ENCODE peak calls at places on chromosome 13, in five cellular contexts. One of them, this sample, is unnamed.

GRCh38 chr13:106186366-106187030 is 349.0 kb downstream of the EFNB2 start:
- DNase-seq in type B pancreatic cell: no peak
- DNase-seq in CD8-positive, alpha-beta T cell: no peak
- DNase-seq in fibroblast of the aortic adventitia: peak; percentile 14
- DNase-seq in AG04450: no peak
- DNase-seq in this sample: no peak

GRCh38 chr13:99614465-99614885 is 113.2 kb downstream of the TM9SF2 start:
- DNase-seq in type B pancreatic cell: no peak
- DNase-seq in CD8-positive, alpha-beta T cell: peak; percentile 22
- DNase-seq in fibroblast of the aortic adventitia: peak; percentile 5
- DNase-seq in AG04450: no peak
- DNase-seq in this sample: peak; percentile 63

GRCh38 chr13:73230714-73231113 is 171.9 kb downstream of the KLF5 start:
- DNase-seq in type B pancreatic cell: no peak
- DNase-seq in CD8-positive, alpha-beta T cell: no peak
- DNase-seq in fibroblast of the aortic adventitia: no peak
- DNase-seq in AG04450: no peak
- DNase-seq in this sample: no peak

GRCh38 chr13:113243847-113244246 is 34.4 kb downstream of the CUL4A start:
- DNase-seq in type B pancreatic cell: no peak
- DNase-seq in CD8-positive, alpha-beta T cell: no peak
- DNase-seq in fibroblast of the aortic adventitia: no peak
- DNase-seq in AG04450: no peak
- DNase-seq in this sample: no peak

GRCh38 chr13:51935326-51936171 is 73.8 kb downstream of the CCDC70 start:
- DNase-seq in type B pancreatic cell: no peak
- DNase-seq in CD8-positive, alpha-beta T cell: no peak
- DNase-seq in fibroblast of the aortic adventitia: no peak
- DNase-seq in AG04450: no peak
- DNase-seq in this sample: no peak

GRCh38 chr13:76293751-76294150 is 592.5 kb downstream of the KCTD12 start:
- DNase-seq in type B pancreatic cell: no peak
- DNase-seq in CD8-positive, alpha-beta T cell: no peak
- DNase-seq in fibroblast of the aortic adventitia: peak; percentile 48
- DNase-seq in AG04450: no peak
- DNase-seq in this sample: no peak

GRCh38 chr13:52447354-52447753 is 3.1 kb downstream of the VPS36 start:
- DNase-seq in type B pancreatic cell: no peak
- DNase-seq in CD8-positive, alpha-beta T cell: no peak
- DNase-seq in fibroblast of the aortic adventitia: no peak
- DNase-seq in AG04450: no peak
- DNase-seq in this sample: no peak

GRCh38 chr13:58160980-58161379 is 529.4 kb downstream of the PCDH17 start:
- DNase-seq in type B pancreatic cell: no peak
- DNase-seq in CD8-positive, alpha-beta T cell: no peak
- DNase-seq in fibroblast of the aortic adventitia: no peak
- DNase-seq in AG04450: no peak
- DNase-seq in this sample: no peak

GRCh38 chr13:112452380-112453206 is 76.4 kb downstream of the SPACA7 start:
- DNase-seq in type B pancreatic cell: no peak
- DNase-seq in CD8-positive, alpha-beta T cell: no peak
- DNase-seq in fibroblast of the aortic adventitia: no peak
- DNase-seq in AG04450: no peak
- DNase-seq in this sample: no peak

GRCh38 chr13:24267283-24267682 is 42.1 kb upstream of the C1QTNF9 start:
- DNase-seq in type B pancreatic cell: no peak
- DNase-seq in CD8-positive, alpha-beta T cell: no peak
- DNase-seq in fibroblast of the aortic adventitia: peak; percentile 65
- DNase-seq in AG04450: no peak
- DNase-seq in this sample: peak; percentile 47

GRCh38 chr13:113109151-113110047 is 3.8 kb downstream of the F7 start:
- DNase-seq in type B pancreatic cell: no peak
- DNase-seq in CD8-positive, alpha-beta T cell: no peak
- DNase-seq in fibroblast of the aortic adventitia: no peak
- DNase-seq in AG04450: no peak
- DNase-seq in this sample: no peak

GRCh38 chr13:46345400-46345799 is 41.7 kb downstream of the RUBCNL start:
- DNase-seq in type B pancreatic cell: no peak
- DNase-seq in CD8-positive, alpha-beta T cell: no peak
- DNase-seq in fibroblast of the aortic adventitia: peak; percentile 48
- DNase-seq in AG04450: no peak
- DNase-seq in this sample: no peak

GRCh38 chr13:25886438-25887214 is 165.2 kb downstream of the SHISA2 start:
- DNase-seq in type B pancreatic cell: no peak
- DNase-seq in CD8-positive, alpha-beta T cell: no peak
- DNase-seq in fibroblast of the aortic adventitia: no peak
- DNase-seq in AG04450: peak; percentile 27
- DNase-seq in this sample: no peak

DNA sequence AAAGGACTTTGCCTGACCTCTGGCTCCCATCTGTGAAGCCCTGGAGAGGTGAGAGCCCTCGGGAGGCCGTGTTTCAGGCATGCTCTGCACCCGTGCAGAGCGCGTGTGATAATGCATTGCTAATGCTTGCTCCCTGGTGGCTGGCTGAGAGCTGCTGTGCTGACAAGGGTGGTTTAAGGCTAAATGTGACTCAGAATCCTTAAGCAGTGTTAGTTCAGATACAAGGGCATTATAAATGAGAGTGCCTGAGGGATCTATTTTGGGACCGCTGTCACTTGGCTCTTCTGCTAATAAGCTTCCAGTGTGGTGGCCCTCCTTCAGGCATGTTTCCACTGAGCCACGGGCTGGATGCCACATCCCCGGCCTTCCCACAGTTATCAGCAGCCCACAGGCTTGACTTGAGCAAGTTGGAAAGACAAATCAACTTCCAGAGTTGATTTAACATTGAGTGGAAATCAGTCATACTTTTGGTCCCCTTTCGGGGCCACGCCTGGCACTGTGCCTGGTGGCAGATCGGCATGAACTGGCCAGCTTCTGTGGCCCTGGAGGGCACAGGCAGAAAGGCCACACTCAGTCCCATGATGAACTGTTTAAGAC is 17.0 kb downstream of the ALOX5AP start:
- DNase-seq in type B pancreatic cell: no peak
- DNase-seq in CD8-positive, alpha-beta T cell: no peak
- DNase-seq in fibroblast of the aortic adventitia: peak; percentile 62
- DNase-seq in AG04450: no peak
- DNase-seq in this sample: no peak
- TF ChIP-seq CTCF in type B pancreatic cell: no peak
- TF ChIP-seq CTCF in CD8-positive, alpha-beta T cell: no peak
- TF ChIP-seq CTCF in fibroblast of the aortic adventitia: peak; percentile 27
- TF ChIP-seq CTCF in AG04450: no peak
- TF ChIP-seq CTCF in this sample: no peak

GRCh38 chr13:50518791-50519201 is 324.7 kb downstream of the DLEU7 start:
- DNase-seq in type B pancreatic cell: no peak
- DNase-seq in CD8-positive, alpha-beta T cell: no peak
- DNase-seq in fibroblast of the aortic adventitia: no peak
- DNase-seq in AG04450: peak; percentile 47
- DNase-seq in this sample: no peak
- TF ChIP-seq CTCF in type B pancreatic cell: no peak
- TF ChIP-seq CTCF in CD8-positive, alpha-beta T cell: no peak
- TF ChIP-seq CTCF in fibroblast of the aortic adventitia: no peak
- TF ChIP-seq CTCF in AG04450: no peak
- TF ChIP-seq CTCF in this sample: no peak

GRCh38 chr13:19606152-19606551 is 27.3 kb upstream of the MPHOSPH8 start:
- DNase-seq in type B pancreatic cell: no peak
- DNase-seq in CD8-positive, alpha-beta T cell: no peak
- DNase-seq in fibroblast of the aortic adventitia: peak; percentile 11
- DNase-seq in AG04450: no peak
- DNase-seq in this sample: no peak

GRCh38 chr13:19605161-19605955 is 28.1 kb upstream of the MPHOSPH8 start:
- DNase-seq in type B pancreatic cell: no peak
- DNase-seq in CD8-positive, alpha-beta T cell: no peak
- DNase-seq in fibroblast of the aortic adventitia: peak; percentile 14
- DNase-seq in AG04450: no peak
- DNase-seq in this sample: no peak

GRCh38 chr13:19597523-19597922 is 35.9 kb upstream of the MPHOSPH8 start:
- DNase-seq in type B pancreatic cell: no peak
- DNase-seq in CD8-positive, alpha-beta T cell: no peak
- DNase-seq in fibroblast of the aortic adventitia: peak; percentile 38
- DNase-seq in AG04450: peak; percentile 42
- DNase-seq in this sample: no peak

GRCh38 chr13:19604306-19604705 is 29.2 kb upstream of the MPHOSPH8 start:
- DNase-seq in type B pancreatic cell: no peak
- DNase-seq in CD8-positive, alpha-beta T cell: no peak
- DNase-seq in fibroblast of the aortic adventitia: no peak
- DNase-seq in AG04450: no peak
- DNase-seq in this sample: no peak

GRCh38 chr13:19601749-19602725 is 31.4 kb upstream of the MPHOSPH8 start:
- DNase-seq in type B pancreatic cell: peak; percentile 78
- DNase-seq in CD8-positive, alpha-beta T cell: peak; percentile 37
- DNase-seq in fibroblast of the aortic adventitia: peak; percentile 33
- DNase-seq in AG04450: no peak
- DNase-seq in this sample: peak; percentile 89
- TF ChIP-seq CTCF in type B pancreatic cell: peak; percentile 70
- TF ChIP-seq CTCF in CD8-positive, alpha-beta T cell: no peak
- TF ChIP-seq CTCF in fibroblast of the aortic adventitia: peak; percentile 29
- TF ChIP-seq CTCF in AG04450: no peak
- TF ChIP-seq CTCF in this sample: no peak

DNA sequence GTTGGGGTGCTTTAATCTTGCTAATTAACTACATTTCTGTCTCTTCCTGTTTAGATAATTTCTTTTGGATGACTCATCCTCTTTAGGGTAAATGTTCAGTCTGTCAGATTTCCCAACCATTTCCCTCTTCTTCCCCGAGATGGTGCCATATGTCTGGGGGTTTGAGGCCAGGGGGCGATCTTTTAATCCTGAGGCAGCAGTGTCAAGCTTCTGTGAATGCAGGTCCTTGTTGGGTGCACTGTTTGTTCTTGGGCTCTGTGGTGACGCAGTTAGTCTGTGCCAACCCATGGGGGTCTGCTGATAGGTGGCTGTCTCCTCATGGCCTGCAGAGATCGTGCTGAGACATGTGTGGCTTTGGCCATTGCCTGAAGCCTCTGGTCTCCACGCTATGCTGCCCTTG is 420.4 kb downstream of the NDFIP2 start:
- DNase-seq in type B pancreatic cell: no peak
- DNase-seq in CD8-positive, alpha-beta T cell: no peak
- DNase-seq in fibroblast of the aortic adventitia: no peak
- DNase-seq in AG04450: no peak
- DNase-seq in this sample: no peak
- TF ChIP-seq CTCF in type B pancreatic cell: no peak
- TF ChIP-seq CTCF in CD8-positive, alpha-beta T cell: no peak
- TF ChIP-seq CTCF in fibroblast of the aortic adventitia: no peak
- TF ChIP-seq CTCF in AG04450: no peak
- TF ChIP-seq CTCF in this sample: no peak

GRCh38 chr13:50531917-50532899 is 311.3 kb downstream of the DLEU7 start:
- DNase-seq in type B pancreatic cell: no peak
- DNase-seq in CD8-positive, alpha-beta T cell: no peak
- DNase-seq in fibroblast of the aortic adventitia: peak; percentile 78
- DNase-seq in AG04450: no peak
- DNase-seq in this sample: no peak
- TF ChIP-seq CTCF in type B pancreatic cell: peak; percentile 66
- TF ChIP-seq CTCF in CD8-positive, alpha-beta T cell: peak; percentile 29
- TF ChIP-seq CTCF in fibroblast of the aortic adventitia: peak; percentile 61
- TF ChIP-seq CTCF in AG04450: peak; percentile 64
- TF ChIP-seq CTCF in this sample: no peak

DNA sequence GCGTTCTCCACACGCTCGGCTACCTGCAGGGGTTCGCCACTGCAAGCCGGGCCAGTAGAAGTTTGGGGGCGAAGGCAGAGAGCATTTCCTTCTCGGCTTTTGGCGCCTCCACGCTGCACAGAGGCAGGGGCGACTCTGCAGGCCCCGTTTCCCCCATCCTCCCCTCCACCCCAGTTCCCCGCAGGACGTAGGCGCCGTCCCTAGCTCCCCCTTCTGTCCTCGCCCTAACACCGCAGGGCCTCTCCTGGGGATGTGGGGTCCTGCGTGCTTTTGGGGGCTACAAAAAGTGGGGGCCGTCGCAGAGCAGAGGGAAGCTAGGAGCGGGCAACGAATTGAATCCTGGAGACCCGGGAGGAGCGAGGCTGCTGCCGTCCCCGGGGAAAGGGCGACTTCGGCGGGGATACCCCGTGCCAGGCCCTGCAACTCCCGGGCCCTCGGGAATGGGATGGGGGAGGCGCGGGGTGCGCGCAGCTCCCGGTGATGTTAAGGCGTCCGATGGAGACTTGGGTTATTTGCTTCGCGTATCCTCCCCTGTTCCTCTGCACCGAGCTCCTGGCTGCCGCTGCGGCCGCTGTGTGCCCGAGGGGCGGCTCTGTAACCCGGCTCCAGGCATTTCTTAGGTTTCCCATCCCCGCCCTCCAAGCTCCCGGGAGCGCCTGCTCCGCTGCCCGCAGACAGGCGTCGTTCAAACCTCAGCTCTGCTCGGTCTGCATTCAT is 255.9 kb upstream of the SOX21 start:
- DNase-seq in type B pancreatic cell: peak; percentile 70
- DNase-seq in CD8-positive, alpha-beta T cell: no peak
- DNase-seq in fibroblast of the aortic adventitia: no peak
- DNase-seq in AG04450: no peak
- DNase-seq in this sample: no peak
- TF ChIP-seq CTCF in type B pancreatic cell: no peak
- TF ChIP-seq CTCF in CD8-positive, alpha-beta T cell: no peak
- TF ChIP-seq CTCF in fibroblast of the aortic adventitia: no peak
- TF ChIP-seq CTCF in AG04450: peak; percentile 7
- TF ChIP-seq CTCF in this sample: no peak

GRCh38 chr13:110566201-110566600 is 4.7 kb upstream of the RAB20 start:
- DNase-seq in type B pancreatic cell: no peak
- DNase-seq in CD8-positive, alpha-beta T cell: no peak
- DNase-seq in fibroblast of the aortic adventitia: no peak
- DNase-seq in AG04450: no peak
- DNase-seq in this sample: no peak

GRCh38 chr13:110563463-110563774 is 1.9 kb upstream of the RAB20 start:
- DNase-seq in type B pancreatic cell: no peak
- DNase-seq in CD8-positive, alpha-beta T cell: no peak
- DNase-seq in fibroblast of the aortic adventitia: no peak
- DNase-seq in AG04450: no peak
- DNase-seq in this sample: no peak

GRCh38 chr13:110564472-110564985 is 3.0 kb upstream of the RAB20 start:
- DNase-seq in type B pancreatic cell: no peak
- DNase-seq in CD8-positive, alpha-beta T cell: no peak
- DNase-seq in fibroblast of the aortic adventitia: no peak
- DNase-seq in AG04450: no peak
- DNase-seq in this sample: no peak

GRCh38 chr13:110562696-110563462 is 1.4 kb upstream of the RAB20 start:
- DNase-seq in type B pancreatic cell: no peak
- DNase-seq in CD8-positive, alpha-beta T cell: no peak
- DNase-seq in fibroblast of the aortic adventitia: no peak
- DNase-seq in AG04450: no peak
- DNase-seq in this sample: no peak

DNA sequence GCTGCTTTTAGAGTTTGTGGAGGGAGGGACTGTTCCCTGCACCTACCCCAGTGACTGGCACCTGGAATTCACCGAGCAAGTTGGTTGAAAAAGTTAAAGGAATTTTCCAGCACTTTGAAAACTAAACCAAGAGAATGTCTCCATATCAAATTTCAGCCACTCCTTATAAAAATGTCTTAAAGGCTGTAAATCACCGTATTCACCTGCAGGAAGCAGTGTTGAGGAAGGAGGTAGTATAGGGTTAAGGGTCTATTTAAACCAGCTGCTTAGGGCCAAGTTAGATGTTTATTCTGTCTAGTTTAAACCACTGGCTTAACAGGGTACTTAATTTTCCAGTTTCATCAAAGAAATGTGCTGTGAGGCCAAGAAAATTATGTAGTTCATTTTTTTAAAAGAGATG is 3.8 kb upstream of the RAB20 start:
- DNase-seq in type B pancreatic cell: no peak
- DNase-seq in CD8-positive, alpha-beta T cell: no peak
- DNase-seq in fibroblast of the aortic adventitia: no peak
- DNase-seq in AG04450: no peak
- DNase-seq in this sample: no peak
- TF ChIP-seq CTCF in type B pancreatic cell: peak; percentile 33
- TF ChIP-seq CTCF in CD8-positive, alpha-beta T cell: no peak
- TF ChIP-seq CTCF in fibroblast of the aortic adventitia: no peak
- TF ChIP-seq CTCF in AG04450: peak; percentile 13
- TF ChIP-seq CTCF in this sample: no peak

This sample was measured in GM20000.